ENCODE peak calls at places on chromosomes 7 and 10, in six cellular contexts. T is neuronal stem cell, Z is mesendoderm, O is mesenchymal stem cell, C is H9, F is H1. X is an unnamed sample.

GRCh38 chr7:34991938-34992840 is 45.1 kb downstream of the DPY19L1 start:
- DNase-seq in F (no peak), C (no peak), Z (no peak), T (no peak), O (peak), X (peak)

GRCh38 chr7:985915-986741 is 3.1 kb downstream of the CYP2W1 start:
- DNase-seq in C (no peak), O (peak), F (no peak), Z (no peak), T (no peak), X (peak)

GRCh38 chr10:47053399-47053798 is 142.2 kb downstream of the PTPN20 start:
- DNase-seq in C (peak), T (no peak), O (no peak), Z (no peak), F (no peak), X (no peak)

GRCh38 chr10:9254353-9254752 is 1199.9 kb downstream of the GATA3 start:
- DNase-seq in Z (no peak), F (no peak), T (no peak), O (no peak), C (no peak), X (peak)

GRCh38 chr10:19570143-19570542 is 246.1 kb upstream of the PLXDC2 start:
- DNase-seq in T (no peak), O (no peak), C (no peak), Z (no peak), F (no peak), X (no peak)

GRCh38 chr7:35424869-35425495 is 171.1 kb upstream of the TBX20 start:
- DNase-seq in O (peak), F (peak), T (peak), Z (peak), C (peak), X (peak)

GRCh38 chr7:45623157-45623556 is 49.0 kb downstream of the ADCY1 start:
- DNase-seq in O (no peak), T (no peak), Z (no peak), C (no peak), F (no peak), X (no peak)

GRCh38 chr10:101856626-101857025 is 13.0 kb upstream of the KCNIP2 start:
- DNase-seq in F (no peak), C (no peak), T (no peak), Z (no peak), O (peak), X (peak)

GRCh38 chr7:47403341-47403866 is 178.5 kb downstream of the TNS3 start:
- DNase-seq in O (no peak), Z (no peak), F (no peak), T (no peak), C (no peak), X (no peak)

GRCh38 chr7:47170516-47170915 is 411.4 kb downstream of the TNS3 start:
- DNase-seq in O (no peak), F (no peak), C (no peak), Z (peak), T (no peak), X (peak)

GRCh38 chr7:157540606-157541294 is 203.9 kb downstream of the DNAJB6 start:
- DNase-seq in C (no peak), Z (no peak), F (no peak), T (no peak), O (no peak), X (no peak)

GRCh38 chr7:157041514-157042277 is 31.2 kb upstream of the MNX1 start:
- DNase-seq in T (no peak), F (no peak), C (no peak), O (no peak), Z (peak), X (no peak)

GRCh38 chr10:77873558-77874380 is 52.8 kb downstream of the DLG5 start:
- DNase-seq in Z (peak), F (no peak), O (peak), T (no peak), C (no peak), X (peak)

GRCh38 chr7:148334959-148335577 is 255.5 kb upstream of the C7orf33 start:
- DNase-seq in Z (peak), F (no peak), O (peak), T (peak), C (peak), X (no peak)

GRCh38 chr10:30562787-30563186 is 66.8 kb downstream of the LYZL2 start:
- DNase-seq in T (no peak), C (no peak), Z (no peak), F (no peak), O (no peak), X (no peak)

GRCh38 chr7:83684928-83685327 is 36.0 kb upstream of the SEMA3E start:
- DNase-seq in T (no peak), C (peak), F (no peak), O (no peak), Z (peak), X (no peak)

GRCh38 chr10:89426230-89426868 is 12.0 kb downstream of the IFIT5 start:
- DNase-seq in O (peak), T (peak), Z (peak), F (no peak), C (no peak), X (peak)

GRCh38 chr10:96708456-96708855 is 11.9 kb downstream of the PIK3AP1 start:
- DNase-seq in C (no peak), Z (no peak), F (no peak), T (no peak), O (no peak), X (no peak)

GRCh38 chr7:121669144-121669543 is 203.8 kb upstream of the PTPRZ1 start:
- DNase-seq in T (no peak), F (no peak), O (no peak), C (no peak), Z (no peak), X (no peak)

GRCh38 chr7:6636741-6637543 is at the start of gene ZNF316:
- DNase-seq in F (no peak), Z (no peak), T (no peak), O (peak), C (no peak), X (peak)

GRCh38 chr7:148720472-148720871 is 21.8 kb downstream of the CUL1 start:
- DNase-seq in Z (no peak), O (no peak), F (no peak), T (no peak), C (no peak), X (no peak)

GRCh38 chr10:91796332-91797076 is 1.7 kb upstream of the TNKS2 start:
- DNase-seq in O (peak), T (no peak), Z (peak), C (peak), F (peak), X (no peak)

GRCh38 chr10:121260383-121260782 is 337.9 kb downstream of the FGFR2 start:
- DNase-seq in F (no peak), T (no peak), O (peak), Z (no peak), C (no peak), X (no peak)

GRCh38 chr7:326273-326672 is 36.3 kb downstream of the FOXL3 start:
- DNase-seq in F (no peak), T (no peak), C (no peak), O (no peak), Z (no peak), X (no peak)

GRCh38 chr10:42973870-42974692 is 102.8 kb upstream of the RET start:
- DNase-seq in T (no peak), C (no peak), O (no peak), F (no peak), Z (no peak), X (no peak)

GRCh38 chr10:50322075-50322474 is 70.8 kb upstream of the ASAH2 start:
- DNase-seq in C (no peak), Z (peak), T (no peak), O (peak), F (no peak), X (peak)
- H2BK15ac ChIP-seq in C (no peak), Z (no peak), T (no peak), O (no peak), F (no peak), X (no peak)

GRCh38 chr10:97826892-97827291 is 22.8 kb upstream of the GOLGA7B start:
- DNase-seq in O (no peak), C (no peak), T (no peak), Z (no peak), F (no peak), X (no peak)

GRCh38 chr10:97825020-97825739 is 24.5 kb upstream of the GOLGA7B start:
- DNase-seq in Z (no peak), O (no peak), F (no peak), T (no peak), C (no peak), X (no peak)

GRCh38 chr10:97830064-97830463 is 19.6 kb upstream of the GOLGA7B start:
- DNase-seq in Z (no peak), F (no peak), C (no peak), T (no peak), O (no peak), X (no peak)

GRCh38 chr10:97828721-97829120 is 20.9 kb upstream of the GOLGA7B start:
- DNase-seq in F (no peak), Z (no peak), O (no peak), T (no peak), C (no peak), X (no peak)

GRCh38 chr10:97827778-97828291 is 21.8 kb upstream of the GOLGA7B start:
- DNase-seq in O (no peak), Z (no peak), T (no peak), F (no peak), C (no peak), X (no peak)
- H2BK15ac ChIP-seq in O (no peak), Z (no peak), T (no peak), F (no peak), C (no peak), X (no peak)

GRCh38 chr7:38374507-38374906 is 101.1 kb upstream of the TARP start:
- DNase-seq in C (no peak), O (peak), T (no peak), Z (peak), F (peak), X (peak)
- H2BK15ac ChIP-seq in C (no peak), O (no peak), T (no peak), Z (no peak), F (no peak), X (no peak)

GRCh38 chr7:131745645-131746248 is 189.3 kb upstream of the PODXL start:
- DNase-seq in O (peak), Z (peak), C (peak), F (peak), T (peak), X (peak)
- H2BK15ac ChIP-seq in O (no peak), Z (no peak), C (no peak), F (peak), T (no peak), X (no peak)

DNA sequence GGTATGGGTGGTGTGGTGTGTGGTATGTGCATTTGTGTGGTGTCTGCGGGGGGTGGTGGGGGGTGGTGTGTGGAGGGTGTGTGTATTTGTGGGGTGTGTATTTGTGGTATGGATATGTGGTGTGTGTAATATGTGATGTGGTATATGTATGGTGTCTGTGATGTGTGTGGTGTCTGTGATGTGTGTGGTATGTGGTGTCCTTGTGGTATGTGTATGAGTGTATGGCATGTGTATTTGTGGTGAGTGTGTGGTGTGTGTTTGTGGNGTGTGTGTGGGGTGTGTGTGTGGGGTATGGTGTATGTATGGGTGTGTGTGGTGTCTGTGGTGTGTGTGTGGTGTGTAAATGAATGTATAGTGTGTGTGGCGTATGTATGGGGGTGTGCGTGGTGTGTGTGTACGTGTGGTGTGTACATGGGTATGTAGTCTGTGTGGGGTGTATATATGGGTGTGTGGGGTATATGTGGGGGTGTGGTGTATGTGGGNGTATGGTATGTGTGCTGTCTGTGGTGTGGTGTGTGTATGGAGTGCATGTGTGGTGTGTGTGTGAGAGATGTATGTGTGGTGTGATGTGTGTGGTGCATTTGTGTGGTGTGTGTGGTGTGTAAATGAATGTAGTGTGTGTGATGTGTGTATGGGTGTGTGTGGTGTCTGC is 27.1 kb upstream of the CHST15 start:
- DNase-seq in T (no peak), O (no peak), F (no peak), C (no peak), Z (no peak), X (no peak)
- H2BK15ac ChIP-seq in T (no peak), O (no peak), F (peak), C (no peak), Z (no peak), X (no peak)